ENCODE peak calls at places on chromosomes 6 and 20, in six cellular contexts. One of them, this sample, is unnamed.

GRCh38 chr6:149446791-149447376 is 37.9 kb downstream of the ZC3H12D start:
- DNase-seq in endothelial cell of umbilical vein: no peak
- DNase-seq in K562: no peak
- DNase-seq in HCT116: no peak
- DNase-seq in HepG2: no peak
- DNase-seq in GM12878: no peak
- DNase-seq in this sample: no peak

GRCh38 chr20:4869290-4870193 is 131.8 kb downstream of the SLC23A2 start:
- DNase-seq in HCT116: no peak
- DNase-seq in GM12878: no peak
- DNase-seq in K562: no peak
- DNase-seq in HepG2: no peak
- DNase-seq in endothelial cell of umbilical vein: no peak
- DNase-seq in this sample: no peak

GRCh38 chr6:154457046-154457713 is 53.3 kb downstream of the CNKSR3 start:
- DNase-seq in K562: no peak
- DNase-seq in GM12878: no peak
- DNase-seq in endothelial cell of umbilical vein: no peak
- DNase-seq in HepG2: no peak
- DNase-seq in HCT116: no peak
- DNase-seq in this sample: no peak

GRCh38 chr20:61502433-61502832 is 250.4 kb downstream of the CDH4 start:
- DNase-seq in endothelial cell of umbilical vein: no peak
- DNase-seq in GM12878: no peak
- DNase-seq in HCT116: no peak
- DNase-seq in HepG2: no peak
- DNase-seq in K562: no peak
- DNase-seq in this sample: no peak

GRCh38 chr6:44128020-44128917 is 915 bp downstream of the TMEM63B start:
- DNase-seq in HepG2: peak; percentile 35
- DNase-seq in GM12878: no peak
- DNase-seq in K562: peak; percentile 60
- DNase-seq in HCT116: no peak
- DNase-seq in endothelial cell of umbilical vein: peak; percentile 17
- DNase-seq in this sample: no peak

GRCh38 chr6:109580519-109580918 is 97.5 kb upstream of the ZBTB24 start:
- DNase-seq in K562: no peak
- DNase-seq in HepG2: no peak
- DNase-seq in GM12878: no peak
- DNase-seq in HCT116: no peak
- DNase-seq in endothelial cell of umbilical vein: peak; percentile 6
- DNase-seq in this sample: peak; percentile 69

GRCh38 chr20:51696304-51697118 is 71.7 kb downstream of the ATP9A start:
- DNase-seq in HCT116: no peak
- DNase-seq in HepG2: no peak
- DNase-seq in K562: no peak
- DNase-seq in GM12878: no peak
- DNase-seq in endothelial cell of umbilical vein: peak; percentile 65
- DNase-seq in this sample: no peak

GRCh38 chr6:142871910-142872331 is 73.1 kb downstream of the HIVEP2 start:
- DNase-seq in GM12878: no peak
- DNase-seq in endothelial cell of umbilical vein: peak; percentile 90
- DNase-seq in K562: no peak
- DNase-seq in HepG2: peak; percentile 83
- DNase-seq in HCT116: no peak
- DNase-seq in this sample: no peak

GRCh38 chr6:141460743-141461484 is 671.8 kb upstream of the GJE1 start:
- DNase-seq in endothelial cell of umbilical vein: no peak
- DNase-seq in HepG2: no peak
- DNase-seq in K562: no peak
- DNase-seq in HCT116: no peak
- DNase-seq in GM12878: no peak
- DNase-seq in this sample: no peak

GRCh38 chr6:137426007-137426689 is 68.0 kb downstream of the OLIG3 start:
- DNase-seq in K562: no peak
- DNase-seq in GM12878: no peak
- DNase-seq in endothelial cell of umbilical vein: no peak
- DNase-seq in HepG2: no peak
- DNase-seq in HCT116: no peak
- DNase-seq in this sample: no peak

GRCh38 chr20:43533060-43533459 is 25.6 kb downstream of the L3MBTL1 start:
- DNase-seq in HCT116: no peak
- DNase-seq in HepG2: no peak
- DNase-seq in endothelial cell of umbilical vein: no peak
- DNase-seq in GM12878: no peak
- DNase-seq in K562: no peak
- DNase-seq in this sample: no peak

GRCh38 chr6:149012040-149012545 is 265.3 kb downstream of the UST start:
- DNase-seq in HCT116: peak; percentile 65
- DNase-seq in GM12878: no peak
- DNase-seq in HepG2: no peak
- DNase-seq in endothelial cell of umbilical vein: peak; percentile 11
- DNase-seq in K562: no peak
- DNase-seq in this sample: no peak

GRCh38 chr20:15594296-15594695 is 979.0 kb downstream of the KIF16B start:
- DNase-seq in endothelial cell of umbilical vein: no peak
- DNase-seq in HepG2: no peak
- DNase-seq in HCT116: no peak
- DNase-seq in GM12878: no peak
- DNase-seq in K562: no peak
- DNase-seq in this sample: no peak

GRCh38 chr6:43052842-43053544 is 658 bp downstream of the CUL7 start:
- DNase-seq in K562: no peak
- DNase-seq in GM12878: no peak
- DNase-seq in HepG2: no peak
- DNase-seq in HCT116: no peak
- DNase-seq in endothelial cell of umbilical vein: peak; percentile 53
- DNase-seq in this sample: no peak

GRCh38 chr6:150541587-150541986 is 58.1 kb upstream of the PLEKHG1 start:
- DNase-seq in HCT116: no peak
- DNase-seq in HepG2: peak; percentile 9
- DNase-seq in endothelial cell of umbilical vein: peak; percentile 4
- DNase-seq in GM12878: no peak
- DNase-seq in K562: no peak
- DNase-seq in this sample: no peak

GRCh38 chr6:3057063-3057462 is 11.2 kb upstream of the RIPK1 start:
- DNase-seq in K562: no peak
- DNase-seq in HCT116: no peak
- DNase-seq in endothelial cell of umbilical vein: no peak
- DNase-seq in GM12878: no peak
- DNase-seq in HepG2: no peak
- DNase-seq in this sample: no peak

GRCh38 chr6:132381381-132381780 is 19.9 kb downstream of the MOXD1 start:
- DNase-seq in GM12878: no peak
- DNase-seq in K562: no peak
- DNase-seq in HCT116: no peak
- DNase-seq in endothelial cell of umbilical vein: no peak
- DNase-seq in HepG2: no peak
- DNase-seq in this sample: no peak

GRCh38 chr20:11376998-11377397 is 540.7 kb upstream of the BTBD3 start:
- DNase-seq in K562: no peak
- DNase-seq in GM12878: no peak
- DNase-seq in HepG2: no peak
- DNase-seq in endothelial cell of umbilical vein: no peak
- DNase-seq in HCT116: no peak
- DNase-seq in this sample: no peak

GRCh38 chr6:91476000-91476399 is 889.1 kb upstream of the MAP3K7 start:
- DNase-seq in K562: no peak
- DNase-seq in GM12878: no peak
- DNase-seq in HepG2: peak; percentile 7
- DNase-seq in endothelial cell of umbilical vein: peak; percentile 74
- DNase-seq in HCT116: no peak
- DNase-seq in this sample: no peak

GRCh38 chr20:29876911-29877285 is 1380.6 kb upstream of the DEFB115 start:
- DNase-seq in GM12878: no peak
- DNase-seq in HepG2: no peak
- DNase-seq in K562: no peak
- DNase-seq in HCT116: no peak
- DNase-seq in endothelial cell of umbilical vein: no peak
- DNase-seq in this sample: no peak

GRCh38 chr6:36414481-36414880 is 27.0 kb upstream of the ETV7 start:
- DNase-seq in HepG2: no peak
- DNase-seq in K562: no peak
- DNase-seq in HCT116: no peak
- DNase-seq in GM12878: no peak
- DNase-seq in endothelial cell of umbilical vein: no peak
- DNase-seq in this sample: no peak

GRCh38 chr20:63534427-63534830 is 2.7 kb downstream of the PTK6 start:
- DNase-seq in HCT116: no peak
- DNase-seq in HepG2: no peak
- DNase-seq in GM12878: no peak
- DNase-seq in K562: no peak
- DNase-seq in endothelial cell of umbilical vein: no peak
- DNase-seq in this sample: no peak

GRCh38 chr20:62606551-62607201 is 35.6 kb upstream of the SLCO4A1 start:
- DNase-seq in GM12878: no peak
- DNase-seq in K562: no peak
- DNase-seq in endothelial cell of umbilical vein: no peak
- DNase-seq in HCT116: no peak
- DNase-seq in HepG2: no peak
- DNase-seq in this sample: no peak

DNA sequence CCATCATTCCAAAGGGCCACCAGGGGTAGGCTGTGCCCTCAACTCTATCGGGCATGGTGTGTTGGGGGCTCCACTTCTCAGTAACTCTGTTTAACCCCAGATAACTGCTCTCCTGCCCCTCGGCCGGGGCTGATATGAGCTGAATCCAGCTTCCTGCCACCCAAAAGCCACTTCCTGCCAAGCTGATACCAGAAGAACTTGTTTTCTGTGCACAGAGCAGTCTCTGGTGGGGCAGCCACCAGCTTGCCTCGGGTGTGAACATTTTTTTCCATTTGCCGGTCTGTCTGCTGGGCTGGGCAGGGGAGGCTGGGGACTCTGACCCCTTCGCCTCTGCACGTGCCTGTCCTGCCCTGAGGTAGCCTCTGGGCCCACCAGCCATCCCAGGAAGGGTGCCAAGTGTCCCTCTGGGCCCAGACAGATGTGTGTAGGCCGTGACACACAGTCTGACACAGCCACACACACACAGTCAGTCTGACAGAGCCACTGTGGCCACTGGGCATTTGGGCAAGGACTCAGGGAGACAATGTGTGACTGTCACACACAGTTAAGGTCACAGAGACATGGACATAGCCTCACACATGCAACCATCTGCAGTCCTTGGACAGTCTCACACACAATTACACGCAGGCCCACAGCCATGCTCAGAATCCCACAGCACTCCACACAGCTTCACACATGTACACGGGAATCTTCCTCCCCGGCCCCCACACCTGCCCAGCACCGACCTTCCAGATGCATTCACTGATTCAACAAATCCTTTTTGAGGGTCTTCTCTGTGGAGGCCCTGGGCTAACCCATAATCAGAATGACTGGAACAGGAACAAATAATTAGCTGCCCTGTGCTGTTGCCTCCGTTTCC is 45.1 kb downstream of the NOL4L start:
- DNase-seq in GM12878: no peak
- DNase-seq in HepG2: peak; percentile 71
- DNase-seq in HCT116: no peak
- DNase-seq in endothelial cell of umbilical vein: no peak
- DNase-seq in K562: no peak
- DNase-seq in this sample: no peak
- H3K9ac ChIP-seq in GM12878: no peak overlapping the region
- H3K9ac ChIP-seq in HepG2: peak overlapping the region; percentile 32
- H3K9ac ChIP-seq in HCT116: no peak overlapping the region
- H3K9ac ChIP-seq in endothelial cell of umbilical vein: no peak overlapping the region
- H3K9ac ChIP-seq in K562: peak overlapping the region; percentile 41
- H3K9ac ChIP-seq in this sample: no peak overlapping the region

DNA sequence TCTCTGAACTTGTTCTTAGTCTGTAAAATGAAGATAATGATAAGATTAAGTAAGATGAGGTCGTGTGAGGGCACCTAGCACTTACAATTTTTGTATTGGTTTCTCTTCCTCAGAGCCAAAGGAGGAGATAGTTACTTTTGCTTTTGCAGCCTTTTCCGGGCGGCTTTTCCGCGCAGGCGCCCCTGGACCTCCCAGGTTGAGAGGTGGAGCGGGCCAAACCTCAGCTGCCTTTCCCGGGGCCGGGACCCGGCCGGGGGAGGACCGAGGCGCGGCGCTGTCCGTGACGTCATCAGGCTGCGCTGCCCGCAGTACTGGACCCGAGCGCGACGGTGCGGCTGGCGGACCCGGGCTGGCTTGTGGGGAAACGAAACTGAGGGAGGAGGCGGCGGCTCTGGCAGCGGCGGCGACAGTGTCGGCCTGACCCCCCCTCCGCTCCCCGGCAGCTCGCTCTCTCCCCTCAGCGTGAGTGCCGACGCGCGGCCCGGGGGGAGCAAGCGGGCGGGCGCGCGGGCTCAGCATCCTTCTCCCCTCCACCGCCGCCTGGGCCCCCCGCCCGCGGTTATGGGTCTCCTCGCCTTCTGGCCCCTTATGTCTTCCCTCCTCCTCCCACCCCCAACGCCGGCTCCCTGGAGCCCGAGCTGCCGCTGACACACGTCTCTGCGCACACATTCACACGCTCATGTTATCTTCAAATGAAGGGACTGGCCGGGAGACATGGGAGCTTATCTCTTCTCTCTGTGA is at the start of gene CMTR1:
- DNase-seq in HCT116: peak; percentile 62
- DNase-seq in K562: peak; percentile 99
- DNase-seq in GM12878: peak; percentile 83
- DNase-seq in endothelial cell of umbilical vein: peak; percentile 89
- DNase-seq in HepG2: peak; percentile 85
- DNase-seq in this sample: peak; percentile 3
- TF ChIP-seq POLR2AphosphoS5 in HCT116: peak; percentile 82
- TF ChIP-seq POLR2AphosphoS5 in K562: peak; percentile 72
- TF ChIP-seq POLR2AphosphoS5 in GM12878: peak; percentile 64
- TF ChIP-seq POLR2AphosphoS5 in endothelial cell of umbilical vein: peak; percentile 75
- TF ChIP-seq POLR2AphosphoS5 in HepG2: peak; percentile 89
- TF ChIP-seq POLR2AphosphoS5 in this sample: peak; percentile 93

GRCh38 chr6:38638941-38639497 is 710 bp downstream of the BTBD9 start:
- DNase-seq in endothelial cell of umbilical vein: peak; percentile 50
- DNase-seq in HCT116: peak; percentile 3
- DNase-seq in HepG2: peak; percentile 37
- DNase-seq in K562: no peak
- DNase-seq in GM12878: no peak
- DNase-seq in this sample: no peak
- H3K27ac ChIP-seq in endothelial cell of umbilical vein: peak overlapping the region; percentile 91
- H3K27ac ChIP-seq in HCT116: peak overlapping the region; percentile 89
- H3K27ac ChIP-seq in HepG2: peak overlapping the region; percentile 59
- H3K27ac ChIP-seq in K562: no peak overlapping the region
- H3K27ac ChIP-seq in GM12878: peak overlapping the region; percentile 73
- H3K27ac ChIP-seq in this sample: no peak overlapping the region

DNA sequence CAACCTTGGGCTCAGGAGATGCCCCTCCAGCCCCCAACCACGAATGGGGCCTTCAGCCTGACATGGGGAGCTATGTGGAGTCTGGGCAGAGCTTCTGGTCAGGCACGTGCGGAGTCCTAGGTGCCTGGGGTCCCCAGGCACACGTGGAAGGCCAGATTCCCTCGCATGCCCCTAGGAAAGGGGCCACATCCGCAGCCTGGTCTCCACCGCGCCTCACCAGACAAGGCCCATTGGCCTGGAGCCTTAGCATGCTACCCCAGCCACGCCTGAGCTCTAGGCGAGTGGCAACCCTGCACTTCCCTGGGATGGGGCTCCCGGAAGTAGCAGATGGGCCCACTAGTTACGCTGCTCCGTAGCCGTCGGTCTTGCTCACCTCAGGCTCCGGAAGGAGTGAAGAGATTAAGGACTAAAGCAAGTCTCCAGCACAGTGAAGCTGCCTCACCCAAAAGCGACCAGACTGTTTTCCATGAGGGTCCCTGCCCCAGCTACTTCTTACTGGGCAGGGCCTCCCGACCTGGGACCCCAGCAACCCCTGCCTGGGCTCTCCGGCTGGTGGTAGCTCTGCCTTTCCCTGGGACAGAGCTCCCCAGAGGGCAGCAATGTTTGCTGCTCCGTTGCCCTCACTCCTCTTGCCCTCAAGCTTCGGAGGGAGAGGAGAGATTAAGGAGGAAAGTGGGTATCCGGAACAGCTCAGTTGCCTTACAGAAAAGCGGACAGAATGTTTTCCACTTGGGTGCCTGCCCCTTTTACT is 93.2 kb upstream of the IMPG1 start:
- DNase-seq in GM12878: no peak
- DNase-seq in endothelial cell of umbilical vein: no peak
- DNase-seq in K562: no peak
- DNase-seq in HCT116: no peak
- DNase-seq in HepG2: no peak
- DNase-seq in this sample: no peak
- H3K9ac ChIP-seq in GM12878: no peak overlapping the region
- H3K9ac ChIP-seq in endothelial cell of umbilical vein: no peak overlapping the region
- H3K9ac ChIP-seq in K562: no peak overlapping the region
- H3K9ac ChIP-seq in HCT116: no peak overlapping the region
- H3K9ac ChIP-seq in HepG2: no peak overlapping the region
- H3K9ac ChIP-seq in this sample: no peak overlapping the region